ENCODE peak calls at places on chromosomes 13 and 19, in six cellular contexts. T is fibroblast of lung, K is brain microvascular endothelial cell, C is right cardiac atrium, V is IMR-90, G is GM23338. B is an unnamed sample.
A peak's percentile ranks its signal among the peaks of the same experiment; 100 is the strongest.

GRCh38 chr13:35716186-35716585 is 239.7 kb upstream of the MAB21L1 start:
- DNase-seq in T (peak; percentile 68), K (no peak), C (no peak), V (peak; percentile 26), G (no peak), B (no peak)

GRCh38 chr19:53158119-53158656 is 665 bp downstream of the ZNF347 start:
- DNase-seq in T (peak; percentile 31), G (peak; percentile 61), K (no peak), C (peak; percentile 65), V (peak; percentile 15), B (peak; percentile 67)

GRCh38 chr13:59103004-59103768 is 1060.5 kb downstream of the DIAPH3 start:
- DNase-seq in C (no peak), V (peak; percentile 77), G (no peak), K (no peak), T (peak; percentile 86), B (no peak)

GRCh38 chr13:37344051-37344450 is 238.6 kb upstream of the CSNK1A1L start:
- DNase-seq in T (no peak), G (no peak), C (no peak), V (no peak), K (no peak), B (no peak)

GRCh38 chr19:29942404-29943261 is 594 bp downstream of the URI1 start:
- DNase-seq in V (no peak), K (peak; percentile 5), T (peak; percentile 36), G (peak; percentile 71), C (peak; percentile 87), B (peak; percentile 84)

GRCh38 chr13:34155931-34156607 is 338.1 kb downstream of the RFC3 start:
- DNase-seq in K (peak; percentile 56), C (no peak), T (peak; percentile 83), G (no peak), V (peak; percentile 39), B (no peak)

GRCh38 chr19:33400856-33401682 is 27.6 kb downstream of the CEBPG start:
- DNase-seq in K (no peak), G (no peak), C (peak; percentile 59), V (no peak), T (no peak), B (no peak)

GRCh38 chr19:46601318-46602224 is at the start of gene CALM3:
- DNase-seq in T (no peak), K (no peak), C (peak; percentile 71), G (peak; percentile 42), V (no peak), B (peak; percentile 39)

GRCh38 chr19:45767881-45768643 is 990 bp downstream of the SIX5 start:
- DNase-seq in K (peak; percentile 45), T (peak; percentile 78), V (peak; percentile 65), C (peak; percentile 91), G (peak; percentile 76), B (peak; percentile 83)

GRCh38 chr13:96898212-96898611 is 96.1 kb downstream of the OXGR1 start:
- DNase-seq in V (no peak), T (peak; percentile 45), G (no peak), C (no peak), K (peak; percentile 41), B (no peak)

GRCh38 chr19:45769821-45770191 is 754 bp upstream of the SIX5 start:
- DNase-seq in G (peak; percentile 44), V (peak; percentile 38), K (peak; percentile 39), T (no peak), C (peak; percentile 78), B (peak; percentile 73)

GRCh38 chr13:104832265-104832664 is 1703.2 kb downstream of the EFNB2 start:
- DNase-seq in G (peak; percentile 13), K (no peak), C (no peak), V (no peak), T (no peak), B (peak; percentile 9)

GRCh38 chr13:55199132-55199531 is 1941.6 kb upstream of the PRR20A start:
- DNase-seq in K (no peak), T (no peak), G (peak; percentile 11), C (no peak), V (no peak), B (peak; percentile 47)

GRCh38 chr13:103772576-103772975 is 706.4 kb upstream of the SLC10A2 start:
- DNase-seq in K (no peak), V (no peak), G (peak; percentile 61), T (no peak), C (no peak), B (no peak)

GRCh38 chr19:55472463-55472862 is 4.0 kb upstream of the ZNF628 start:
- DNase-seq in G (no peak), V (peak; percentile 79), C (peak; percentile 23), T (peak; percentile 90), K (peak; percentile 68), B (no peak)

GRCh38 chr13:47216176-47216822 is 319.4 kb upstream of the HTR2A start:
- DNase-seq in V (peak; percentile 57), T (peak; percentile 74), G (no peak), K (no peak), C (no peak), B (no peak)

GRCh38 chr13:85503797-85504196 is 295.4 kb downstream of the SLITRK6 start:
- DNase-seq in G (no peak), T (peak; percentile 88), K (peak; percentile 66), C (no peak), V (peak; percentile 65), B (no peak)

GRCh38 chr13:75771818-75772217 is 135.7 kb downstream of the LMO7 start:
- DNase-seq in G (no peak), C (no peak), K (peak; percentile 43), V (peak; percentile 91), T (peak; percentile 93), B (no peak)

GRCh38 chr13:98743377-98743776 is 9.1 kb downstream of the SLC15A1 start:
- DNase-seq in G (no peak), C (no peak), K (no peak), V (no peak), T (no peak), B (no peak)

GRCh38 chr13:28239374-28239773 is 101.0 kb downstream of the PAN3 start:
- DNase-seq in C (no peak), K (peak; percentile 60), V (peak; percentile 4), G (no peak), T (no peak), B (no peak)

GRCh38 chr13:88887045-88887662 is 1216.0 kb downstream of the SLITRK5 start:
- DNase-seq in T (no peak), V (no peak), K (no peak), C (no peak), G (peak; percentile 16), B (peak; percentile 10)

GRCh38 chr19:19214892-19215291 is 3.1 kb downstream of the NCAN start:
- DNase-seq in V (peak; percentile 39), T (peak; percentile 23), G (peak; percentile 85), K (no peak), C (no peak), B (peak; percentile 87)

GRCh38 chr13:107364658-107365057 is 796.7 kb upstream of the ARGLU1 start:
- DNase-seq in V (no peak), K (no peak), T (no peak), C (no peak), G (no peak), B (no peak)

GRCh38 chr19:18479964-18480723 is 41.7 kb downstream of the ELL start:
- DNase-seq in K (no peak), G (no peak), T (peak; percentile 66), C (peak; percentile 87), V (peak; percentile 64), B (no peak)

GRCh38 chr13:33052446-33052845 is 36.2 kb downstream of the KL start:
- DNase-seq in V (peak; percentile 53), T (peak; percentile 83), G (no peak), K (no peak), C (no peak), B (no peak)

GRCh38 chr19:56837892-56838679 is 2.4 kb downstream of the PEG3 start:
- DNase-seq in K (peak; percentile 18), C (peak; percentile 89), G (no peak), T (no peak), V (no peak), B (no peak)

GRCh38 chr13:49298903-49299605 is 51.3 kb downstream of the CDADC1 start:
- DNase-seq in T (no peak), V (no peak), K (no peak), C (peak; percentile 45), G (no peak), B (no peak)

GRCh38 chr19:7600721-7601120 is 5.1 kb downstream of the CAMSAP3 start:
- DNase-seq in G (no peak), T (no peak), K (no peak), C (no peak), V (no peak), B (no peak)

DNA sequence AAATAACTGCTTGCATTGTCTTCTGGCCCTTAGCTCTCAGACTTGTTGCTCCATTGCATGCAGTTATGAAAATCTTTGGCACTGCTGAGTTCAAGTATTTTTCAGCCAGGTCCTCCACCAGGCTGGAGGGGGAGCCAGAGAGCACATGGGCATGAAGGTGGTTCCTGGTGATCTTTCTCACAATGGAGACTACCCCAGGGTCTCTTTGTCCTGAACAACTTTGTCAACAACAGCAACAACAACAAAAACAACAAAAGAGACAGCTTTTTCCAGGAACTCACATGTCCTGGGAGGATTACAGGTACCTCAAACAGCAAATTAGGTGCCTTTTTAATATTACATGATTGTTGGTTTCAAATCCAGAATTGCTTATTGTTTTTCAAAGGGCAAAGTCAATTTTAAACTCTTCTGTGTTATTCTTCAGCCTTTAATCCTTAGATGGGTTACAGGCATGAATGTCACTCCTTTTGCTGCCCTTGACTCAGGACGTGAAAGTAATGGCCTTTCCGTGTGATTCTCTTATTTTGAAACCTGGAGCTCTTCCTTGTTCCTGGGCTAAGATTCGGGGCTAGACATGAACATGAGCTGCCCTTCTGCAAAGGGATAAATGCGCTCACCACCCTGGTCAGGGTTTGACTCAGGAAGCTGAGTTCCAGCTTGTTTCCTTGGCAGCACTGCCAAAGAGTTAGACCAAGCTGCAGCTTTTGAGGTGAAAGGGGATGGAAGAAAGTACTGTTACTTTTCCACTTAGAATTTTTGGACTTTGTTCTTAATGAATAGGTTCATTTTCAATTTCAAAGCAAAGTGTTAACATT is 1.8 kb downstream of the RGCC start:
- DNase-seq in V (peak; percentile 72), T (peak; percentile 29), K (peak; percentile 51), C (peak; percentile 63), G (peak; percentile 70), B (peak; percentile 22)
- H3K27ac ChIP-seq in V (peak overlapping the region; percentile 61), T (peak overlapping the region; percentile 68), K (no peak overlapping the region), C (peak overlapping the region; percentile 20), G (no peak overlapping the region), B (no peak overlapping the region)

GRCh38 chr13:24252136-24252535 is 57.2 kb upstream of the C1QTNF9 start:
- DNase-seq in V (no peak), G (no peak), K (no peak), C (no peak), T (no peak), B (no peak)
- H3K27ac ChIP-seq in V (no peak overlapping the region), G (no peak overlapping the region), K (no peak overlapping the region), C (no peak overlapping the region), T (no peak overlapping the region), B (no peak overlapping the region)

GRCh38 chr19:47749326-47749725 is 4.0 kb downstream of the NOP53 start:
- DNase-seq in T (no peak), V (no peak), G (no peak), C (no peak), K (no peak), B (no peak)
- H3K27ac ChIP-seq in T (no peak overlapping the region), V (no peak overlapping the region), G (no peak overlapping the region), C (no peak overlapping the region), K (no peak overlapping the region), B (no peak overlapping the region)

DNA sequence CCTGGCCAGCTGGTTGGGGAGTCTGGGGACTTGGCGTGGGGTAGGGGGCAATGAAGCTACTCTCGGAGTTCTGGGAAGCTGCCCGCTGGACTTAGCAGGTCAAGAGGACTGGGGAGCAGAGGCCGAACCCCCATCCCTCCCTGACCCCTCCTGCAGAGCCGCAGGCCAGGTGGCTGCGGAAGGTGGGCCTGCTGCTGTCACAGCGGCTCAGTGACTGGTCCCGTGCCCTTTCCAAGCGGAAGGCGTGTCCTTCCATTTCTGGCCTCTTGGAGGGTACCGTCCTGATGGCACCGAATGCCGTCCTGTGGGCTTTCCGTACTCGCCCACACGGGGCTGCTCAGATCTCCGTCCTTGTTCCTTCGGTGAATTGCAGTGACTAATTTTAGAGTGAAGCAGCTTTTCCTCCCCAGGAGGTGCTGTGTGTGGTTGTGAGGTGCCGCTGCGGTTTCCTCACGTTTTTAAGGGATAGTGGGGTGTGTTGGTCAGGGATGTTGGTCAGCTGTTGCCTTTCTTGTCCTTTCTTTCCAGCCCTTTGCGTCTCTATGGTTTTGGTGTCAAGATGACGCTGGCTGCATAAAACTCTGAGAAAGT is 20.8 kb downstream of the DOT1L start:
- DNase-seq in K (no peak), T (no peak), G (no peak), V (no peak), C (no peak), B (no peak)
- H3K27ac ChIP-seq in K (no peak overlapping the region), T (no peak overlapping the region), G (peak overlapping the region; percentile 63), V (no peak overlapping the region), C (no peak overlapping the region), B (no peak overlapping the region)

B was measured in neural progenitor cell.